ENCODE peak calls at places on chromosome 17, in seven cellular contexts. F is AG04450; H is stimulated activated naive B cell treated with anti-CD40 and anti-IgM and Interleukin-4, amounts not matched to agents 10 μg/mL and 1 μg/mL and 100 μg/mL, for 72 hours; T is cardiac septum; K is nephron progenitor cell; Q is EL; P is T-helper 22 cell. A is an unnamed sample.

GRCh38 chr17:62587554-62587953 is 39.9 kb upstream of the MRC2 start:
- DNase-seq in P (no peak), K (no peak), T (no peak), H (no peak), Q (no peak), F (no peak), A (no peak)

GRCh38 chr17:81510798-81511549 is 1.6 kb downstream of the ACTG1 start:
- DNase-seq in P (no peak), F (no peak), K (no peak), Q (no peak), H (no peak), T (no peak), A (no peak)

GRCh38 chr17:40315678-40316570 is 6.9 kb downstream of the RARA start:
- DNase-seq in T (peak; percentile 75), H (no peak), P (no peak), K (no peak), Q (no peak), F (no peak), A (no peak)

GRCh38 chr17:17935321-17936271 is 36.6 kb downstream of the TOM1L2 start:
- DNase-seq in F (peak; percentile 59), H (no peak), Q (peak; percentile 96), K (no peak), T (no peak), P (no peak), A (no peak)

GRCh38 chr17:79842136-79842655 is 3.0 kb upstream of the CBX4 start:
- DNase-seq in T (no peak), Q (no peak), K (peak; percentile 21), F (no peak), H (no peak), P (no peak), A (no peak)

GRCh38 chr17:27552467-27552779 is 78.6 kb upstream of the LGALS9 start:
- DNase-seq in T (no peak), Q (peak; percentile 89), H (no peak), P (no peak), K (no peak), F (no peak), A (no peak)

GRCh38 chr17:38706625-38707298 is 1.7 kb downstream of the MLLT6 start:
- DNase-seq in H (no peak), K (peak; percentile 19), Q (peak; percentile 19), P (peak; percentile 21), F (no peak), T (no peak), A (no peak)

GRCh38 chr17:83026311-83026811 is 53.0 kb upstream of the METRNL start:
- DNase-seq in K (no peak), Q (no peak), F (no peak), H (no peak), T (no peak), P (no peak), A (no peak)

GRCh38 chr17:32503251-32504165 is 16.7 kb downstream of the CDK5R1 start:
- DNase-seq in Q (peak; percentile 47), K (no peak), T (no peak), F (no peak), P (no peak), H (peak; percentile 71), A (no peak)